ENCODE peak calls at places on chromosome 15, in five cellular contexts. O is stimulated activated CD4-positive, alpha-beta T cell treated with anti-CD3 and anti-CD28 coated beads, Interleukin-12 subunit alpha, Interleukin-12 subunit beta, amount 100 ng/mL, for 4 hours; Z is cardiac muscle cell; R is activated CD8-positive, alpha-beta memory T cell treated with anti-CD3 and anti-CD28 coated beads for 48 hours; E is putamen. K is an unnamed sample.

GRCh38 chr15:92629276-92629974 is 26.1 kb downstream of the FAM174B start:
- DNase-seq in O (no peak), R (no peak), Z (no peak), E (no peak), K (peak)

GRCh38 chr15:59247364-59247763 is 40.7 kb downstream of the LDHAL6B start:
- DNase-seq in E (peak), R (no peak), O (peak), Z (peak), K (peak)

GRCh38 chr15:101207867-101208288 is 44.0 kb downstream of the CHSY1 start:
- DNase-seq in R (no peak), Z (no peak), O (no peak), E (no peak), K (peak)

GRCh38 chr15:66560856-66561525 is 4.8 kb downstream of the LCTL start:
- DNase-seq in E (no peak), Z (no peak), O (no peak), R (no peak), K (no peak)

GRCh38 chr15:74424901-74425528 is 8.7 kb downstream of the SEMA7A start:
- DNase-seq in R (no peak), O (no peak), E (no peak), Z (no peak), K (no peak)

GRCh38 chr15:69595009-69595825 is 142.6 kb downstream of the RPLP1 start:
- DNase-seq in Z (peak), R (no peak), O (no peak), E (no peak), K (peak)

GRCh38 chr15:75371901-75372688 is 3.7 kb upstream of the MAN2C1 start:
- DNase-seq in O (no peak), Z (no peak), E (no peak), R (no peak), K (no peak)

GRCh38 chr15:51802593-51802992 is 26.9 kb upstream of the TMOD3 start:
- DNase-seq in Z (no peak), E (no peak), R (no peak), O (no peak), K (no peak)

GRCh38 chr15:67003586-67003985 is 61.8 kb upstream of the SMAD3 start:
- DNase-seq in O (no peak), E (no peak), Z (no peak), R (no peak), K (no peak)

GRCh38 chr15:84921121-84921520 is 36.7 kb downstream of the SLC28A1 start:
- DNase-seq in E (no peak), O (no peak), Z (no peak), R (no peak), K (no peak)

GRCh38 chr15:90101130-90101968 is 919 bp downstream of the IDH2 start:
- DNase-seq in R (no peak), E (peak), O (peak), Z (peak), K (peak)

GRCh38 chr15:70063284-70063991 is 34.3 kb downstream of the TLE3 start:
- DNase-seq in E (no peak), R (no peak), Z (no peak), O (no peak), K (no peak)

GRCh38 chr15:80878867-80879250 is 99.7 kb downstream of the CEMIP start:
- DNase-seq in R (no peak), Z (no peak), O (no peak), E (no peak), K (no peak)

GRCh38 chr15:36977620-36978610 is 122.4 kb downstream of the MEIS2 start:
- DNase-seq in E (no peak), Z (no peak), O (no peak), R (no peak), K (no peak)

GRCh38 chr15:55589297-55589696 is 1.2 kb upstream of the PYGO1 start:
- DNase-seq in O (no peak), E (no peak), Z (no peak), R (no peak), K (no peak)

GRCh38 chr15:98914626-98915025 is 93.0 kb downstream of the PGPEP1L start:
- DNase-seq in R (no peak), Z (no peak), O (no peak), E (no peak), K (no peak)

GRCh38 chr15:94297543-94297942 is 66.2 kb downstream of the MCTP2 start:
- DNase-seq in Z (no peak), R (no peak), E (no peak), O (no peak), K (no peak)

GRCh38 chr15:63469190-63469589 is 35.2 kb upstream of the USP3 start:
- DNase-seq in R (no peak), O (no peak), Z (no peak), E (no peak), K (no peak)

GRCh38 chr15:72970965-72971746 is 81.1 kb upstream of the NEO1 start:
- DNase-seq in O (no peak), Z (peak), R (no peak), E (no peak), K (no peak)

GRCh38 chr15:69609176-69609575 is 156.6 kb downstream of the RPLP1 start:
- DNase-seq in O (no peak), Z (no peak), R (no peak), E (no peak), K (no peak)

GRCh38 chr15:70795311-70795665 is 31.9 kb upstream of the UACA start:
- DNase-seq in Z (no peak), R (no peak), E (no peak), O (no peak), K (no peak)

GRCh38 chr15:89971592-89971997 is 29.5 kb upstream of the ZNF710 start:
- DNase-seq in R (no peak), Z (peak), O (peak), E (peak), K (peak)

GRCh38 chr15:41620536-41621199 is 39.5 kb upstream of the MGA start:
- DNase-seq in R (no peak), E (no peak), O (no peak), Z (no peak), K (peak)

GRCh38 chr15:59352683-59353082 is 20.0 kb downstream of the MYO1E start:
- DNase-seq in Z (no peak), O (no peak), R (no peak), E (no peak), K (no peak)

GRCh38 chr15:92880796-92881569 is 19.1 kb upstream of the CHD2 start:
- DNase-seq in Z (no peak), E (no peak), O (no peak), R (no peak), K (peak)

GRCh38 chr15:87618203-87618725 is 638.3 kb downstream of the NTRK3 start:
- DNase-seq in E (no peak), O (no peak), R (no peak), Z (no peak), K (no peak)

GRCh38 chr15:90396321-90396720 is 8.3 kb downstream of the IQGAP1 start:
- DNase-seq in O (no peak), E (no peak), Z (no peak), R (no peak), K (no peak)

GRCh38 chr15:89356634-89357298 is 22.1 kb upstream of the POLG start:
- DNase-seq in E (no peak), O (no peak), Z (no peak), R (no peak), K (peak)

GRCh38 chr15:76433798-76434400 is 97.3 kb downstream of the ISL2 start:
- DNase-seq in E (no peak), Z (no peak), R (no peak), O (no peak), K (no peak)

GRCh38 chr15:66233487-66234415 is 19.8 kb downstream of the MEGF11 start:
- DNase-seq in O (no peak), R (no peak), Z (no peak), E (no peak), K (no peak)

GRCh38 chr15:94503293-94503692 is 271.9 kb downstream of the MCTP2 start:
- DNase-seq in E (no peak), O (no peak), Z (no peak), R (no peak), K (no peak)

GRCh38 chr15:43748376-43748775 is 2.1 kb downstream of the PDIA3 start:
- DNase-seq in Z (no peak), E (no peak), O (no peak), R (no peak), K (no peak)

GRCh38 chr15:99103279-99103678 is 1.6 kb upstream of the SYNM start:
- DNase-seq in Z (no peak), E (no peak), R (no peak), O (no peak), K (no peak)

GRCh38 chr15:99511865-99512632 is 53.7 kb upstream of the MEF2A start:
- DNase-seq in R (no peak), Z (peak), O (no peak), E (no peak), K (peak)

GRCh38 chr15:69798481-69799315 is 299.0 kb downstream of the TLE3 start:
- DNase-seq in O (no peak), R (no peak), E (no peak), Z (no peak), K (peak)

GRCh38 chr15:97654677-97655076 is 305.8 kb upstream of the ARRDC4 start:
- DNase-seq in O (no peak), R (no peak), Z (no peak), E (no peak), K (no peak)